ENCODE peak calls at places on chromosomes 6 and 20, in six cellular contexts. One of them, this sample, is unnamed.

GRCh38 chr20:37142708-37143107 is 36.4 kb upstream of the RPN2 start:
- DNase-seq in psoas muscle: no peak
- DNase-seq in spleen: no peak
- DNase-seq in colonic mucosa: no peak
- DNase-seq in CD8-positive, alpha-beta T cell: no peak
- DNase-seq in cardiac fibroblast: peak
- DNase-seq in this sample: no peak

GRCh38 chr6:119627908-119628669 is 278.5 kb upstream of the MAN1A1 start:
- DNase-seq in psoas muscle: no peak
- DNase-seq in spleen: no peak
- DNase-seq in colonic mucosa: no peak
- DNase-seq in CD8-positive, alpha-beta T cell: no peak
- DNase-seq in cardiac fibroblast: peak
- DNase-seq in this sample: no peak

GRCh38 chr20:36461600-36462439 is 79.5 kb upstream of the MYL9 start:
- DNase-seq in psoas muscle: peak
- DNase-seq in spleen: peak
- DNase-seq in colonic mucosa: peak
- DNase-seq in CD8-positive, alpha-beta T cell: no peak
- DNase-seq in cardiac fibroblast: peak
- DNase-seq in this sample: no peak

GRCh38 chr6:147106759-147107401 is 97.3 kb upstream of the STXBP5 start:
- DNase-seq in psoas muscle: no peak
- DNase-seq in spleen: no peak
- DNase-seq in colonic mucosa: no peak
- DNase-seq in CD8-positive, alpha-beta T cell: no peak
- DNase-seq in cardiac fibroblast: peak
- DNase-seq in this sample: no peak

GRCh38 chr20:25565578-25566157 is 19.7 kb downstream of the NINL start:
- DNase-seq in psoas muscle: no peak
- DNase-seq in spleen: no peak
- DNase-seq in colonic mucosa: no peak
- DNase-seq in CD8-positive, alpha-beta T cell: no peak
- DNase-seq in cardiac fibroblast: no peak
- DNase-seq in this sample: no peak

GRCh38 chr6:47371139-47371874 is 61.6 kb upstream of the TNFRSF21 start:
- DNase-seq in psoas muscle: no peak
- DNase-seq in spleen: no peak
- DNase-seq in colonic mucosa: no peak
- DNase-seq in CD8-positive, alpha-beta T cell: no peak
- DNase-seq in cardiac fibroblast: no peak
- DNase-seq in this sample: no peak

GRCh38 chr20:11193241-11193640 is 519.4 kb upstream of the JAG1 start:
- DNase-seq in psoas muscle: no peak
- DNase-seq in spleen: no peak
- DNase-seq in colonic mucosa: no peak
- DNase-seq in CD8-positive, alpha-beta T cell: no peak
- DNase-seq in cardiac fibroblast: peak
- DNase-seq in this sample: no peak

GRCh38 chr20:56974499-56975250 is 291.8 kb downstream of the BMP7 start:
- DNase-seq in psoas muscle: no peak
- DNase-seq in spleen: no peak
- DNase-seq in colonic mucosa: peak
- DNase-seq in CD8-positive, alpha-beta T cell: no peak
- DNase-seq in cardiac fibroblast: peak
- DNase-seq in this sample: peak

GRCh38 chr6:2957696-2958330 is 13.6 kb downstream of the SERPINB6 start:
- DNase-seq in psoas muscle: peak
- DNase-seq in spleen: no peak
- DNase-seq in colonic mucosa: no peak
- DNase-seq in CD8-positive, alpha-beta T cell: no peak
- DNase-seq in cardiac fibroblast: no peak
- DNase-seq in this sample: no peak

GRCh38 chr20:5859611-5860010 is 90.7 kb downstream of the TRMT6 start:
- DNase-seq in psoas muscle: no peak
- DNase-seq in spleen: no peak
- DNase-seq in colonic mucosa: no peak
- DNase-seq in CD8-positive, alpha-beta T cell: no peak
- DNase-seq in cardiac fibroblast: peak
- DNase-seq in this sample: no peak

GRCh38 chr6:146312606-146313005 is 231.0 kb upstream of the RAB32 start:
- DNase-seq in psoas muscle: no peak
- DNase-seq in spleen: no peak
- DNase-seq in colonic mucosa: no peak
- DNase-seq in CD8-positive, alpha-beta T cell: no peak
- DNase-seq in cardiac fibroblast: no peak
- DNase-seq in this sample: no peak

GRCh38 chr6:78911218-78911617 is 43.9 kb downstream of the IRAK1BP1 start:
- DNase-seq in psoas muscle: no peak
- DNase-seq in spleen: no peak
- DNase-seq in colonic mucosa: no peak
- DNase-seq in CD8-positive, alpha-beta T cell: no peak
- DNase-seq in cardiac fibroblast: no peak
- DNase-seq in this sample: no peak

GRCh38 chr6:150269857-150270223 is 99.0 kb upstream of the IYD start:
- DNase-seq in psoas muscle: no peak
- DNase-seq in spleen: no peak
- DNase-seq in colonic mucosa: no peak
- DNase-seq in CD8-positive, alpha-beta T cell: no peak
- DNase-seq in cardiac fibroblast: peak
- DNase-seq in this sample: no peak

GRCh38 chr6:159829515-159829914 is 29.4 kb downstream of the PNLDC1 start:
- DNase-seq in psoas muscle: no peak
- DNase-seq in spleen: no peak
- DNase-seq in colonic mucosa: no peak
- DNase-seq in CD8-positive, alpha-beta T cell: no peak
- DNase-seq in cardiac fibroblast: no peak
- DNase-seq in this sample: no peak

GRCh38 chr6:90530882-90531281 is 56.0 kb downstream of the MAP3K7 start:
- DNase-seq in psoas muscle: no peak
- DNase-seq in spleen: no peak
- DNase-seq in colonic mucosa: no peak
- DNase-seq in CD8-positive, alpha-beta T cell: no peak
- DNase-seq in cardiac fibroblast: no peak
- DNase-seq in this sample: no peak

GRCh38 chr6:170276369-170277057 is 14.4 kb downstream of the DLL1 start:
- DNase-seq in psoas muscle: peak
- DNase-seq in spleen: peak
- DNase-seq in colonic mucosa: no peak
- DNase-seq in CD8-positive, alpha-beta T cell: no peak
- DNase-seq in cardiac fibroblast: peak
- DNase-seq in this sample: no peak

GRCh38 chr20:43536817-43537440 is 21.9 kb upstream of the SGK2 start:
- DNase-seq in psoas muscle: no peak
- DNase-seq in spleen: no peak
- DNase-seq in colonic mucosa: no peak
- DNase-seq in CD8-positive, alpha-beta T cell: no peak
- DNase-seq in cardiac fibroblast: peak
- DNase-seq in this sample: no peak

GRCh38 chr20:43539975-43540672 is 18.7 kb upstream of the SGK2 start:
- DNase-seq in psoas muscle: no peak
- DNase-seq in spleen: no peak
- DNase-seq in colonic mucosa: no peak
- DNase-seq in CD8-positive, alpha-beta T cell: no peak
- DNase-seq in cardiac fibroblast: no peak
- DNase-seq in this sample: no peak

GRCh38 chr20:43538855-43539700 is 19.7 kb upstream of the SGK2 start:
- DNase-seq in psoas muscle: no peak
- DNase-seq in spleen: no peak
- DNase-seq in colonic mucosa: no peak
- DNase-seq in CD8-positive, alpha-beta T cell: no peak
- DNase-seq in cardiac fibroblast: no peak
- DNase-seq in this sample: no peak

GRCh38 chr20:43536041-43536816 is 22.6 kb upstream of the SGK2 start:
- DNase-seq in psoas muscle: no peak
- DNase-seq in spleen: no peak
- DNase-seq in colonic mucosa: no peak
- DNase-seq in CD8-positive, alpha-beta T cell: no peak
- DNase-seq in cardiac fibroblast: no peak
- DNase-seq in this sample: no peak

DNA sequence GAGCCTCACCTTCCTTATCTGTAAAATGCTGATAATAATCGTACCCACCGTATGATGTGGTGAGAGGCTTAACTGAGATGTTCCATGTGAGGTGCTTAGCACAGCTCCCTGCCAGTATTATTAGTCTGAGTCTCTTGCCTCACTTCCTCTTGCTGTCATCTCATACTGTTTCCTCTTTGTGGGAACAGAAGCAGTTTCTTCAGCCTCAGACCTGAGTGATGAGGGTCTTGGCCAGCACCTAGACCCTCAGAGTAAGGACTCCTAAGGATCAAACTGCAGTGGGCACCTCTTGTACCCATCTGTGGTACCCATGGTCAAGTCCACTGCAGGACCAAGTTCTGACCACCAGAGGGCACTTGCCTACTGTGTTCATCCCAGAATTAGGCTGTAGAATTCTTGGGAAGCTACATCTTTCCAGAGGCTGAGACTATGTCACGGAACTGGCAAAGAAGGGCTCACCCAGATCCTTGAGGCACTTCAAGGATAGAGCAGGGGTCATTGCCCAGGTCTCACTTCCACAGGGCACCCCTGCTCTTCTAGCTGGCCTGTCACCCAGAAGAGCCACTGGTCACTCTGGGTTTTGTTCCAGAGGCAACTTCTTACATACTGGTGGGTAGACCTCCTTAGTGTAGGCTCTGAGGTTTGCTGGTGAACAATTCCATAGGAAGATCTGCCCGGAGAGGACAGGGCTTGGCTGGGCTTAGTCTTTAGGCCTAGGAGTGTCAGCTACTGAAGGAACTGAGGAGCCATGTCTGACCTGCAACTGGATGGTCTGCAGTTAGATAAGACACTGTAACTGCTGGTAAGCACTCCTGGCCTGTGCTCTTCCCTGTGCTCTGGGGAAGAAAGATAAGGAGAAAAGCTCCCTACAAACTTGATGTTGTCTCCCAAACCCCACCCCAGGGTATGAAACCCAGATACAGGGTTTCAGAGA is 20.6 kb upstream of the SGK2 start:
- DNase-seq in psoas muscle: peak
- DNase-seq in spleen: no peak
- DNase-seq in colonic mucosa: peak
- DNase-seq in CD8-positive, alpha-beta T cell: peak
- DNase-seq in cardiac fibroblast: peak
- DNase-seq in this sample: peak
- TF ChIP-seq CTCF in psoas muscle: peak
- TF ChIP-seq CTCF in spleen: peak
- TF ChIP-seq CTCF in colonic mucosa: peak
- TF ChIP-seq CTCF in CD8-positive, alpha-beta T cell: peak
- TF ChIP-seq CTCF in cardiac fibroblast: peak
- TF ChIP-seq CTCF in this sample: peak

GRCh38 chr6:26307830-26308229 is 57.2 kb upstream of the BTN3A2 start:
- DNase-seq in psoas muscle: no peak
- DNase-seq in spleen: no peak
- DNase-seq in colonic mucosa: no peak
- DNase-seq in CD8-positive, alpha-beta T cell: no peak
- DNase-seq in cardiac fibroblast: no peak
- DNase-seq in this sample: no peak

GRCh38 chr6:26304213-26305096 is 60.5 kb upstream of the BTN3A2 start:
- DNase-seq in psoas muscle: peak
- DNase-seq in spleen: no peak
- DNase-seq in colonic mucosa: peak
- DNase-seq in CD8-positive, alpha-beta T cell: no peak
- DNase-seq in cardiac fibroblast: peak
- DNase-seq in this sample: peak

GRCh38 chr6:26306248-26306647 is 58.8 kb upstream of the BTN3A2 start:
- DNase-seq in psoas muscle: no peak
- DNase-seq in spleen: no peak
- DNase-seq in colonic mucosa: no peak
- DNase-seq in CD8-positive, alpha-beta T cell: no peak
- DNase-seq in cardiac fibroblast: no peak
- DNase-seq in this sample: no peak

GRCh38 chr6:26302941-26303559 is 61.9 kb upstream of the BTN3A2 start:
- DNase-seq in psoas muscle: no peak
- DNase-seq in spleen: no peak
- DNase-seq in colonic mucosa: no peak
- DNase-seq in CD8-positive, alpha-beta T cell: no peak
- DNase-seq in cardiac fibroblast: no peak
- DNase-seq in this sample: no peak

DNA sequence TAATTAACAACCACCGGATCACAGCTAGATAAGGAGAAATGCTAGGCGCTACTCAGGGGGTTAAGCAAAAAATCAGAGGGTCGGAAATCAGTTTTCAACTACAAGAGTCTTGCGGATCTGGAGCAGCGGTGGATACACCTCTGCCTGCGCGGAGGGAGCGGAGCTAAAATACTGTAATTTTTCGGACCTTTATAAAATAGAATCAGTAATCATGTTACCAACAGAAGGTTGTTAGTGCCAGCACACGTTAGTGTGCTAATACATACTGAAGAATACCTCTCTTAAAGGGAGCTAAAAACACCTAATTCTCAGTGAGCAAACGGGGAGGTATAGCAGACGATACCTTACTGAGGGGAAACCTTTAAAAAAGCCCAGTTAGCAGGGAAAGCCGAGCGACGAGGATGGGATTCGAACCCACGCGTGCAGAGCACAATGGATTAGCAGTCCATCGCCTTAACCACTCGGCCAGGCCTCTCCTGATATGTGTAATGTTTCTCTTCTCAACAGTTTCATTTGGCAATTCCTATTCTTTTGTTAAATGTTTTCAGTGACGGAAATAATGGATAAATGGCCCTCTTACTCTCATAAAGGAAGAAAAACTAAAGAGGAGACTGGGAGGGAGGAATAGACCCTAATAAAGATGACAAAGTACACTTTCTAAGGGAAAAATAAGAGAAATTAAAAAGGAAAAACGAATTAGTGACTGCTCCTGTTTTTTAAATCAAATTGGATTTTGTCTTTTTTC is 59.7 kb upstream of the BTN3A2 start:
- DNase-seq in psoas muscle: peak
- DNase-seq in spleen: peak
- DNase-seq in colonic mucosa: peak
- DNase-seq in CD8-positive, alpha-beta T cell: peak
- DNase-seq in cardiac fibroblast: peak
- DNase-seq in this sample: peak
- H3K4me3 ChIP-seq in psoas muscle: peak
- H3K4me3 ChIP-seq in spleen: peak
- H3K4me3 ChIP-seq in colonic mucosa: peak
- H3K4me3 ChIP-seq in CD8-positive, alpha-beta T cell: peak
- H3K4me3 ChIP-seq in cardiac fibroblast: peak
- H3K4me3 ChIP-seq in this sample: peak

GRCh38 chr6:95648636-95649035 is 71.3 kb downstream of the MANEA start:
- DNase-seq in psoas muscle: no peak
- DNase-seq in spleen: no peak
- DNase-seq in colonic mucosa: no peak
- DNase-seq in CD8-positive, alpha-beta T cell: no peak
- DNase-seq in cardiac fibroblast: no peak
- DNase-seq in this sample: no peak
- TF ChIP-seq CTCF in psoas muscle: no peak
- TF ChIP-seq CTCF in spleen: no peak
- TF ChIP-seq CTCF in colonic mucosa: no peak
- TF ChIP-seq CTCF in CD8-positive, alpha-beta T cell: no peak
- TF ChIP-seq CTCF in cardiac fibroblast: no peak
- TF ChIP-seq CTCF in this sample: no peak

DNA sequence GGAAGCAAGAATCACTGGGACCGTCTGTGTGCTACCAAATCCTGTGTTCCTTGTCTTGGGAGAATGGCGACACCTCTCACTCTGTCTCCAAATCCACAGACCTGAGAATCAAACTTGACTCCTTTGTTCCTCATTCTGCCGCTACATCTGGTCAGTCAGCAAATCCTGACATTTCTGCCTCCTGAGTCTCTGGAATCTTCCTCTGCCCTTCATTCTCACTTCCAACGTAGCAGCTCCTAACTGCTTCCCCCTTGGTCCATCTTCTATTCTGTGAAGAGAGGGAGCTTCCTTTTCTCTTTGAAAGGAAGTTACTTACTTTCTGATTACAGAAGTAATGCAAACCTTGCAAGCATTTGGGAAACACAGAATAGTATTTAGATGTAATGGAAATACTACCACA is 37.7 kb downstream of the SYTL3 start:
- DNase-seq in psoas muscle: no peak
- DNase-seq in spleen: no peak
- DNase-seq in colonic mucosa: no peak
- DNase-seq in CD8-positive, alpha-beta T cell: no peak
- DNase-seq in cardiac fibroblast: no peak
- DNase-seq in this sample: no peak
- H3K4me3 ChIP-seq in psoas muscle: no peak
- H3K4me3 ChIP-seq in spleen: no peak
- H3K4me3 ChIP-seq in colonic mucosa: no peak
- H3K4me3 ChIP-seq in CD8-positive, alpha-beta T cell: no peak
- H3K4me3 ChIP-seq in cardiac fibroblast: no peak
- H3K4me3 ChIP-seq in this sample: no peak

This sample was measured in HFF-Myc.